ENCODE peak calls at places on chromosomes 3 and 15, in four cellular contexts. R is NCI-H524; S is esophagus squamous epithelium; J is activated CD8-positive, alpha-beta memory T cell treated with anti-CD3 and anti-CD28 coated beads for 48 hours. X is an unnamed sample.

GRCh38 chr3:13544293-13544831 is 4.6 kb upstream of the FBLN2 start:
- DNase-seq in R (no peak), J (peak; percentile 33), S (no peak), X (no peak)

GRCh38 chr3:184737641-184738518 is 26.0 kb upstream of the MAGEF1 start:
- DNase-seq in S (no peak), J (no peak), R (no peak), X (no peak)

GRCh38 chr15:26132786-26133185 is 269.7 kb upstream of the ATP10A start:
- DNase-seq in J (no peak), R (peak; percentile 24), S (no peak), X (no peak)

GRCh38 chr15:101528108-101528916 is 38.8 kb upstream of the PCSK6 start:
- DNase-seq in S (no peak), J (no peak), R (no peak), X (no peak)

GRCh38 chr3:190097025-190097424 is 23.7 kb downstream of the P3H2 start:
- DNase-seq in R (no peak), S (no peak), J (no peak), X (no peak)

GRCh38 chr15:40982855-40983254 is 29.6 kb downstream of the CHAC1 start:
- DNase-seq in R (no peak), J (no peak), S (no peak), X (no peak)

GRCh38 chr3:50572801-50573371 is 3.6 kb downstream of the HEMK1 start:
- DNase-seq in R (no peak), J (no peak), S (no peak), X (no peak)

GRCh38 chr15:55277116-55277564 is 12.5 kb downstream of the RAB27A start:
- DNase-seq in S (no peak), J (no peak), R (no peak), X (no peak)

GRCh38 chr15:56616551-56616950 is 116.8 kb downstream of the ZNF280D start:
- DNase-seq in J (no peak), S (no peak), R (no peak), X (no peak)

GRCh38 chr3:197428961-197429360 is 126.8 kb downstream of the BDH1 start:
- DNase-seq in S (no peak), J (no peak), R (no peak), X (no peak)

GRCh38 chr3:122916580-122916979 is 111.0 kb downstream of the SEMA5B start:
- DNase-seq in S (no peak), J (no peak), R (no peak), X (no peak)

GRCh38 chr15:31069360-31070000 is 32.0 kb downstream of the TRPM1 start:
- DNase-seq in J (no peak), S (no peak), R (no peak), X (no peak)

GRCh38 chr3:14429237-14429636 is 26.8 kb downstream of the SLC6A6 start:
- DNase-seq in S (no peak), J (no peak), R (no peak), X (no peak)

GRCh38 chr15:91385301-91385700 is 285.2 kb downstream of the SV2B start:
- DNase-seq in S (no peak), R (no peak), J (no peak), X (no peak)

GRCh38 chr15:84594617-84595290 is 6.1 kb upstream of the ZSCAN2 start:
- DNase-seq in S (no peak), R (no peak), J (no peak), X (no peak)

GRCh38 chr15:91469627-91470567 is 369.8 kb downstream of the SV2B start:
- DNase-seq in J (peak; percentile 52), R (peak; percentile 31), S (no peak), X (no peak)

GRCh38 chr3:30743086-30743619 is 136.8 kb downstream of the TGFBR2 start:
- DNase-seq in J (no peak), R (no peak), S (no peak), X (no peak)

GRCh38 chr3:151835751-151836550 is 22.0 kb downstream of the AADAC start:
- DNase-seq in S (no peak), R (no peak), J (no peak), X (no peak)

GRCh38 chr3:125334675-125335560 is 40.2 kb downstream of the ZNF148 start:
- DNase-seq in S (no peak), J (no peak), R (no peak), X (no peak)

GRCh38 chr15:31403606-31404005 is 77.0 kb downstream of the KLF13 start:
- DNase-seq in S (no peak), J (no peak), R (no peak), X (no peak)

GRCh38 chr3:70580021-70580420 is 267.6 kb upstream of the MDFIC2 start:
- DNase-seq in J (no peak), R (no peak), S (no peak), X (no peak)

GRCh38 chr3:153443961-153444360 is 281.9 kb downstream of the RAP2B start:
- DNase-seq in S (no peak), J (no peak), R (peak; percentile 25), X (no peak)

GRCh38 chr15:79290642-79291275 is 8.2 kb downstream of the ANKRD34C start:
- DNase-seq in R (no peak), S (no peak), J (no peak), X (no peak)

GRCh38 chr3:88369767-88370166 is 220.0 kb downstream of the C3orf38 start:
- DNase-seq in S (no peak), R (no peak), J (no peak), X (no peak)

GRCh38 chr3:156704370-156705036 is 30.1 kb downstream of the TIPARP start:
- DNase-seq in J (no peak), S (no peak), R (no peak), X (no peak)

GRCh38 chr15:64134322-64134829 is 17.2 kb upstream of the SNX22 start:
- DNase-seq in S (no peak), J (no peak), R (no peak), X (peak; percentile 80)

GRCh38 chr3:184742676-184743135 is 30.8 kb upstream of the MAGEF1 start:
- DNase-seq in J (no peak), S (no peak), R (no peak), X (no peak)